ENCODE peak calls at places on chromosomes 11 and 22, in eight cellular contexts. P, X, A, M, E, F, G and W are unnamed samples.
A peak's percentile ranks its signal among the peaks of the same experiment; 100 is the strongest.

GRCh38 chr11:23206736-23207336 is 346.6 kb upstream of the CCDC179 start:
- DNase-seq in P (no peak), X (no peak), A (no peak), M (no peak), E (peak; percentile 44), F (no peak), G (no peak), W (no peak)

GRCh38 chr11:120925944-120926343 is 98.0 kb upstream of the TBCEL start:
- DNase-seq in P (no peak), X (no peak), A (no peak), M (no peak), E (no peak), F (peak; percentile 94), G (no peak), W (no peak)

GRCh38 chr22:26461188-26461810 is 22.3 kb downstream of the HPS4 start:
- DNase-seq in P (peak; percentile 77), X (peak; percentile 58), A (peak; percentile 63), M (peak; percentile 44), E (peak; percentile 28), F (peak; percentile 47), G (peak; percentile 81), W (peak; percentile 61)

GRCh38 chr22:50129121-50129734 is 39.4 kb downstream of the MOV10L1 start:
- DNase-seq in P (no peak), X (no peak), A (no peak), M (no peak), E (peak; percentile 68), F (no peak), G (no peak), W (no peak)

GRCh38 chr11:46321757-46322156 is 25.5 kb upstream of the DGKZ start:
- DNase-seq in P (no peak), X (no peak), A (no peak), M (no peak), E (no peak), F (no peak), G (no peak), W (peak; percentile 88)

GRCh38 chr11:11068113-11068512 is 210.3 kb upstream of the ZBED5 start:
- DNase-seq in P (no peak), X (no peak), A (no peak), M (no peak), E (no peak), F (no peak), G (no peak), W (no peak)

GRCh38 chr11:58832246-58832645 is 12.3 kb downstream of the GLYATL2 start:
- DNase-seq in P (no peak), X (no peak), A (peak; percentile 36), M (no peak), E (no peak), F (no peak), G (no peak), W (peak; percentile 50)

GRCh38 chr11:121418625-121419114 is 33.4 kb upstream of the SORL1 start:
- DNase-seq in P (no peak), X (peak; percentile 72), A (peak; percentile 33), M (no peak), E (no peak), F (peak; percentile 29), G (no peak), W (peak; percentile 33)

GRCh38 chr11:70501026-70501901 is 102.9 kb downstream of the CTTN start:
- DNase-seq in P (no peak), X (peak; percentile 45), A (no peak), M (no peak), E (no peak), F (no peak), G (no peak), W (no peak)

GRCh38 chr11:12743834-12744449 is 69.7 kb downstream of the TEAD1 start:
- DNase-seq in P (no peak), X (no peak), A (no peak), M (no peak), E (no peak), F (no peak), G (no peak), W (no peak)

GRCh38 chr11:44763111-44763820 is 36.5 kb downstream of the TSPAN18 start:
- DNase-seq in P (no peak), X (no peak), A (no peak), M (peak; percentile 17), E (peak; percentile 49), F (peak; percentile 3), G (peak; percentile 55), W (no peak)

GRCh38 chr11:130762342-130763037 is 153.8 kb downstream of the SNX19 start:
- DNase-seq in P (no peak), X (peak; percentile 57), A (no peak), M (no peak), E (no peak), F (no peak), G (no peak), W (peak; percentile 91)

GRCh38 chr11:120546312-120547205 is 35.0 kb downstream of the GRIK4 start:
- DNase-seq in P (no peak), X (no peak), A (peak; percentile 55), M (peak; percentile 70), E (peak; percentile 98), F (no peak), G (no peak), W (peak; percentile 97)

GRCh38 chr22:41816871-41817270 is 16.0 kb upstream of the SREBF2 start:
- DNase-seq in P (no peak), X (no peak), A (no peak), M (no peak), E (no peak), F (no peak), G (no peak), W (no peak)

GRCh38 chr11:35725880-35726279 is 63.3 kb downstream of the TRIM44 start:
- DNase-seq in P (no peak), X (no peak), A (no peak), M (no peak), E (peak; percentile 88), F (no peak), G (no peak), W (peak; percentile 81)

GRCh38 chr22:50695421-50696250 is 23.0 kb downstream of the SHANK3 start:
- DNase-seq in P (no peak), X (peak; percentile 30), A (no peak), M (no peak), E (no peak), F (no peak), G (no peak), W (peak; percentile 20)

GRCh38 chr11:66008468-66009101 is 3.2 kb upstream of the CST6 start:
- DNase-seq in P (no peak), X (no peak), A (no peak), M (no peak), E (no peak), F (no peak), G (no peak), W (peak; percentile 49)

GRCh38 chr11:28099715-28100114 is 8.2 kb downstream of the KIF18A start:
- DNase-seq in P (no peak), X (no peak), A (no peak), M (no peak), E (no peak), F (no peak), G (no peak), W (no peak)

GRCh38 chr22:42974223-42974622 is 40.7 kb downstream of the PACSIN2 start:
- DNase-seq in P (no peak), X (no peak), A (peak; percentile 61), M (no peak), E (no peak), F (no peak), G (no peak), W (no peak)

GRCh38 chr22:39927544-39927943 is 26.7 kb downstream of the GRAP2 start:
- DNase-seq in P (no peak), X (no peak), A (no peak), M (no peak), E (no peak), F (no peak), G (no peak), W (no peak)

GRCh38 chr11:19739872-19740271 is 27.2 kb downstream of the NAV2 start:
- DNase-seq in P (peak; percentile 40), X (no peak), A (no peak), M (no peak), E (peak; percentile 13), F (no peak), G (peak; percentile 40), W (no peak)
- TF ChIP-seq CTCF in P (peak; percentile 24), X (no peak), A (no peak), M (peak; percentile 31), E (peak; percentile 40), F (no peak), G (peak; percentile 51), W (no peak)

DNA sequence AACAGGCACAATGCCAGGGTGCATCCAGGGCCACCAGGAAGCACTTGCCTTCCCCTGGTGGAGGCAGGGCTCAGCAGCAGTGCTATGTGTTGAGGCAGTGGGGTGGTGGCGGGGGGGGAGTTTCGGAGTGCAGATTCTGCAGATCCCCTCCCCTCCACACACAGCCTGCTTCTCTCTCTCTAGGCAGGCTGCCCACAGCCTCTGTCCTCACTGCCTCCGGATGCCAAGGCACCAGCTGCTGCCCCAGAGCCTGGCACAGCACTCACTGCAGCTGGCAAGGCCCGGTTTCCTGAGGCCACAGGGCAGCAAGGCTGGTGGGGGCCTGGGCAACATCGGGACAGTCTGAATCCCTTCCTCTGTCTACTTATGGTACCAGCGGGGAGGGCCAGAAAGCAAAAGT is 35.8 kb downstream of the NRXN2 start:
- DNase-seq in P (no peak), X (no peak), A (no peak), M (peak; percentile 32), E (no peak), F (no peak), G (no peak), W (no peak)
- TF ChIP-seq CTCF in P (no peak), X (no peak), A (no peak), M (no peak), E (no peak), F (no peak), G (no peak), W (no peak)

DNA sequence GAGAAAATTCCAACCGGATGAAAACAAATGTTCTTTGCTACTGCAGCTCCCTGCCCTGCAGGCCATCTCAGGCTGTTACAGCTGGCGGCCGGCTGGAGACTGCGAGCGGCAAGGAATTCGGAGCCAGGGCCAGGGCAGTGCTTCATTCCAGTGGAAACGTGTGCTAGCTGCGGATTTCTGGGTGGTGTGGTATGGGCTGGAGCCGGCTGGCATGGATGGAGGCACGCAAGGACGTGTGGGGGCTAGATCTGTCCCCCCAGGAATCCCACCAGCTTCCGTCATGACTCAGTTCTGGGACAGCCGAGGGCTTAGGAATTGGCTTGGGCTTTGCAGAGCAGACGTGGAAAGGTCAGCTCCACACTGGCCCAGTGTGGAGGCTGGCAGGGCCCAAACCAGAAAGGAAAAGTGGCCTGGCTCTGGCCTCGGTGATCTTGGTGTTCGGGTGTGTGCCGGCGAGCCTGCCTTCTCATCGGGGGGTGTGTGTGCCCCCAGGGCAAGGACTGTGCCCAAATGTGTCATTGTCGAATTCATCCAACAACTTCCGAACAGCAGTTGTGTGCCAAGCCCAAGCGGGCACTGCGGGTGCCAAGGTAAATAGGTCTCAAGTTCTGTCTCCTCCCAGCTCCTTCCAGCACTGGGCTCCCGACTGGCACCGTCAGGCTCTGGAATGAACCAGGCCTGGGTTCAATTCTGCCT is 48.1 kb upstream of the SHISAL1 start:
- DNase-seq in P (no peak), X (peak; percentile 51), A (no peak), M (no peak), E (peak; percentile 80), F (no peak), G (no peak), W (peak; percentile 99)
- TF ChIP-seq CTCF in P (no peak), X (peak; percentile 23), A (no peak), M (no peak), E (peak; percentile 33), F (no peak), G (peak; percentile 46), W (no peak)

DNA sequence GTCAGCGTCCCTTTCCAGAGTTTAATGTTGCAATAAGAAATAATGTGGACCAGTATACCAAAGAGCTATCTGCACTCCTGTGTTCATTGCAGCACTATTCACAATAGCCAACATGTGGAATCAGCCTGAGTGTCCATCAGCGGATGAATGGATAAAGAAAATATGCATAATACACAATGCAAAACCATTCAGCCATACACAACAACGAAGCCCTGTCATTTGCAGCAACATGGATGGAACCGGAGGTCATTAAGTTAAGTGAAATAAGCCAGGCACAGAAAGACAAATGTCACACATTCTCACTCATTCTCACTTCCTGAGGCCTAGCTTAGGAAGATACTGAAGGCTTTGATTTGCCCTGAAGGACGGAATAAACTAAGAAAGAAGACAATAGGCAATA is 22.1 kb downstream of the SLC5A4 start:
- DNase-seq in P (no peak), X (no peak), A (no peak), M (no peak), E (no peak), F (no peak), G (no peak), W (no peak)
- TF ChIP-seq CTCF in P (no peak), X (no peak), A (no peak), M (no peak), E (no peak), F (no peak), G (no peak), W (no peak)